ENCODE peak calls at places on chromosomes 1 and 21, in four cellular contexts. B, E, G and W are unnamed samples. For H3K27me3, the result is how much of the 10 kb centered on the place peaks cover.

GRCh38 chr1:31977361-31978131 is 36.1 kb upstream of the KHDRBS1 start:
- DNase-seq in E (no peak), B (no peak), G (no peak), W (no peak)

GRCh38 chr1:198619375-198620140 is 19.3 kb upstream of the PTPRC start:
- DNase-seq in B (no peak), E (no peak), G (no peak), W (no peak)

GRCh38 chr1:224407546-224408293 is 26.9 kb downstream of the WDR26 start:
- DNase-seq in E (no peak), B (no peak), G (peak), W (no peak)

GRCh38 chr21:44521301-44521927 is 18.6 kb downstream of the KRTAP10-1 start:
- DNase-seq in G (no peak), E (no peak), B (no peak), W (no peak)

GRCh38 chr1:223038288-223039006 is 104.6 kb downstream of the TLR5 start:
- DNase-seq in G (no peak), B (no peak), E (no peak), W (no peak)

GRCh38 chr1:197468581-197469175 is 200.6 kb downstream of the CRB1 start:
- DNase-seq in E (no peak), B (no peak), G (no peak), W (no peak)

GRCh38 chr1:65595724-65596123 is 175.3 kb downstream of the LEPR start:
- DNase-seq in E (no peak), G (no peak), B (no peak), W (no peak)

GRCh38 chr1:31843506-31843905 is 27.7 kb upstream of the SPOCD1 start:
- DNase-seq in G (peak), B (no peak), E (no peak), W (no peak)

GRCh38 chr1:17574502-17574901 is 35.0 kb downstream of the ARHGEF10L start:
- DNase-seq in G (no peak), B (no peak), E (no peak), W (no peak)

GRCh38 chr1:54331843-54332688 is 74.1 kb downstream of the SSBP3 start:
- DNase-seq in E (no peak), B (no peak), G (no peak), W (no peak)

GRCh38 chr21:26756491-26757159 is 88.6 kb downstream of the ADAMTS1 start:
- DNase-seq in G (peak), B (no peak), E (no peak), W (no peak)

GRCh38 chr1:184499626-184500025 is 112.8 kb downstream of the C1orf21 start:
- DNase-seq in G (no peak), E (no peak), B (no peak), W (no peak)

GRCh38 chr1:155175927-155176371 is 2.3 kb downstream of the TRIM46 start:
- DNase-seq in E (no peak), G (no peak), B (no peak), W (no peak)

GRCh38 chr1:15146971-15147376 is 6.6 kb upstream of the TMEM51 start:
- DNase-seq in G (no peak), E (no peak), B (no peak), W (no peak)

GRCh38 chr1:41161851-41162250 is 80.3 kb downstream of the SCMH1 start:
- DNase-seq in G (no peak), B (no peak), E (no peak), W (no peak)

GRCh38 chr1:231334952-231335351 is 2.7 kb downstream of the EXOC8 start:
- DNase-seq in G (no peak), B (no peak), E (no peak), W (no peak)

GRCh38 chr1:220815409-220815808 is 28.7 kb downstream of the MTARC1 start:
- DNase-seq in E (no peak), G (no peak), B (no peak), W (no peak)

GRCh38 chr1:40732756-40733301 is 41.3 kb downstream of the NFYC start:
- DNase-seq in E (no peak), G (no peak), B (no peak), W (no peak)

GRCh38 chr1:202192770-202193613 is 607 bp upstream of the LGR6 start:
- DNase-seq in E (peak), G (peak), B (no peak), W (no peak)

GRCh38 chr1:233025156-233025555 is 74.7 kb downstream of the NTPCR start:
- DNase-seq in E (no peak), B (no peak), G (peak), W (no peak)

GRCh38 chr1:203274603-203275381 is 30.5 kb upstream of the BTG2 start:
- DNase-seq in G (no peak), B (no peak), E (no peak), W (peak)

GRCh38 chr1:172343246-172344099 is 77.0 kb upstream of the C1orf105 start:
- DNase-seq in G (no peak), B (no peak), E (no peak), W (no peak)

GRCh38 chr1:154730986-154731489 is 123.1 kb upstream of the ADAR start:
- DNase-seq in B (no peak), G (no peak), E (no peak), W (peak)

GRCh38 chr1:209023790-209024189 is 559.7 kb upstream of the CAMK1G start:
- DNase-seq in B (no peak), E (no peak), G (no peak), W (no peak)

GRCh38 chr1:109904105-109904817 is 6.4 kb upstream of the CSF1 start:
- DNase-seq in B (no peak), E (no peak), G (no peak), W (no peak)

GRCh38 chr1:150974580-150975478 is at the start of gene CERS2:
- DNase-seq in G (peak), E (peak), B (no peak), W (peak)

GRCh38 chr1:229196404-229197224 is 74.3 kb upstream of the RAB4A start:
- DNase-seq in G (no peak), B (no peak), E (no peak), W (no peak)

GRCh38 chr1:107389410-107390075 is 248.7 kb downstream of the NTNG1 start:
- DNase-seq in G (no peak), B (peak), E (no peak), W (no peak)

GRCh38 chr1:51656374-51656773 is 39.5 kb downstream of the OSBPL9 start:
- DNase-seq in E (no peak), B (no peak), G (no peak), W (no peak)

GRCh38 chr1:178091986-178092745 is 1.7 kb upstream of the RASAL2 start:
- DNase-seq in G (peak), B (no peak), E (no peak), W (no peak)

GRCh38 chr1:27363766-27364695 is 2.7 kb downstream of the MAP3K6 start:
- DNase-seq in B (no peak), G (no peak), E (no peak), W (no peak)

GRCh38 chr1:38784452-38785284 is 74.9 kb downstream of the RRAGC start:
- DNase-seq in B (no peak), E (no peak), G (no peak), W (no peak)

GRCh38 chr1:38781872-38782617 is 77.5 kb downstream of the RRAGC start:
- DNase-seq in B (no peak), G (no peak), E (no peak), W (no peak)

GRCh38 chr1:38785285-38786039 is 74.1 kb downstream of the RRAGC start:
- DNase-seq in E (no peak), B (no peak), G (no peak), W (no peak)

GRCh38 chr1:38786040-38786436 is 73.5 kb downstream of the RRAGC start:
- DNase-seq in B (no peak), E (no peak), G (no peak), W (no peak)

GRCh38 chr1:38783659-38784229 is 75.8 kb downstream of the RRAGC start:
- DNase-seq in E (no peak), G (no peak), B (no peak), W (no peak)
- H3K4me3 ChIP-seq in E (no peak), G (no peak), B (no peak), W (no peak)

GRCh38 chr1:12594966-12595838 is 22.8 kb downstream of the DHRS3 start:
- DNase-seq in G (no peak), E (no peak), B (no peak), W (peak)

GRCh38 chr1:12595839-12596821 is 21.9 kb downstream of the DHRS3 start:
- DNase-seq in B (no peak), G (peak), E (no peak), W (peak)

GRCh38 chr1:12593621-12594066 is 24.4 kb downstream of the DHRS3 start:
- DNase-seq in B (no peak), G (no peak), E (no peak), W (peak)

GRCh38 chr1:12592496-12592895 is 25.5 kb downstream of the DHRS3 start:
- DNase-seq in B (no peak), G (no peak), E (no peak), W (no peak)

GRCh38 chr1:12594490-12594889 is 23.5 kb downstream of the DHRS3 start:
- DNase-seq in G (no peak), E (no peak), B (no peak), W (no peak)
- H3K27me3 ChIP-seq in G (under half), E (under half), B (under half), W (under half)

DNA sequence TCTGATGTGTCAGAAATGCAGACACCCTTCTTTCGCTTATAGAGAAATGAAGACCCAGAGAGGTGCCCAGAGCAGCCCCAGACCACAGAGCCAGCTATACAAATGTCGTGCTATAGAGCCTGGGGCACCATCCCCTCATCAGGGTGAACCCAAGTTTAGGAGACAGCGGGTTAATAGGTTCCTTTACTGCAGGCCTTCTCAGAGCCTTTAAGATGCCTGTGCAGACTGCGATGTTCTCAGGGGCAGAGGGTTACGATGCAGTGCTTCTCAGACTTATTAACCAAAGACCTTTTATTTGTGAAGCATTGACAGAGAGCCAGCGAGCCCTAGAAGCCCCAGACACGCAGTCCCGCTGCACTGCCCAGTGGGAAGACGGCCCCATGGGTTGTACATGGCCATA is 46.9 kb downstream of the STPG1 start:
- DNase-seq in G (no peak), E (no peak), B (no peak), W (no peak)
- H3K4me3 ChIP-seq in G (no peak), E (no peak), B (no peak), W (no peak)

DNA sequence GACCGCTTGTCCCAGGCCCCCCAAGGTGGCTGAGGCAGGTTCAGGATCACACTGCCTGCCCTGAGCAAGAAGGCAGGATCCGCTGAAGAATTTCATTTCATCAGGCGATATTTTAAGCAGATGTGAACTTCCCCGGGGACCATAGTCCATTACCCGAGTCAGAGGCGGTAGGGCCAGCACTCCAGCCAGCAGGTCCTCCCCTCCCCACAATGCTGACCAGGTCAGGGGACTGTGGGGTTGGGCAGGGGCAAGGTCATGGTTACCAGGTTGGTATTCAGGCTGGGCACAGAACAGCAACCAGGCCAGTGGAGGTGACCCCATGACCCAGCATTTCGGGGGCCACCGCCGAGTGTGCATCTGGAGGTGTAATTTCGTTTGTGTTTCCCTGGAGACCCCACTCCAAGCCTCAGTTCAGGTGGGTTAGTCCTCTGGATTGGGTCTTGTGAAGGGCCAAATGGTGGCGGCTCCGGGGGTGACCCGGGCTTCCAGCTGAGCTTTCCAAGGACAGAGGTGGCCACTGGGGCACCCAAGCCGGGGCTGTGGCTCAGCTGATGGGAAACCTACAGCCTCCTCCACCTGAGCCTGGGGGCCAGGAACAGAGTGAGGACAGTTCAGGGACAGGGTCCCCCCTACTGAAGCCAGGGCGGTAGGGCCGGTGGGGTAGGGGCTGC is 2.6 kb downstream of the PRDM16 start:
- DNase-seq in G (no peak), E (no peak), B (no peak), W (no peak)
- H3K27me3 ChIP-seq in G (half or more), E (under half), B (under half), W (under half)

GRCh38 chr1:149963358-149963757 is 26.7 kb upstream of the MTMR11 start:
- DNase-seq in G (no peak), B (no peak), E (no peak), W (peak)
- H3K4me3 ChIP-seq in G (no peak), B (no peak), E (no peak), W (no peak)

DNA sequence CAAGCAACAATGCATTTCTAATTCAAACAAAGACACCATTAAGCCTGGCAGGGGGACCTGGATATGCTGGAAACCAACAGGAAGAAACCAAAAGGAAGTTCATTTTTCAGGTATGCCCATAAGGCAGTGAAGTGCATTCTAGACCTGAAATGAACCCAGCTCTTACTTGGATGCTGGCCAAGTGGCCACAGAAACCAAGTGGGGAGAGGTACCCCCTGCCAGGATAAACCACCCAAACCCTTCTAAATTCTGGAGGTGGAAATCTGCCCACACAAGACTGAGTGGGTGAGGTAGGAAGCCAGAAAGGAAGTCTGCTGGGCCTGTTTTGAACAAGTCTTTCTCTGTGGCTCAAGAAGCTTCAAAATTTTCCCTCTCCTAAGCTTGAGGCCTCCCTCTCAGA is 2.6 kb downstream of the CD5L start:
- DNase-seq in B (no peak), G (no peak), E (no peak), W (no peak)
- H3K27me3 ChIP-seq in B (under half), G (under half), E (under half), W (under half)

DNA sequence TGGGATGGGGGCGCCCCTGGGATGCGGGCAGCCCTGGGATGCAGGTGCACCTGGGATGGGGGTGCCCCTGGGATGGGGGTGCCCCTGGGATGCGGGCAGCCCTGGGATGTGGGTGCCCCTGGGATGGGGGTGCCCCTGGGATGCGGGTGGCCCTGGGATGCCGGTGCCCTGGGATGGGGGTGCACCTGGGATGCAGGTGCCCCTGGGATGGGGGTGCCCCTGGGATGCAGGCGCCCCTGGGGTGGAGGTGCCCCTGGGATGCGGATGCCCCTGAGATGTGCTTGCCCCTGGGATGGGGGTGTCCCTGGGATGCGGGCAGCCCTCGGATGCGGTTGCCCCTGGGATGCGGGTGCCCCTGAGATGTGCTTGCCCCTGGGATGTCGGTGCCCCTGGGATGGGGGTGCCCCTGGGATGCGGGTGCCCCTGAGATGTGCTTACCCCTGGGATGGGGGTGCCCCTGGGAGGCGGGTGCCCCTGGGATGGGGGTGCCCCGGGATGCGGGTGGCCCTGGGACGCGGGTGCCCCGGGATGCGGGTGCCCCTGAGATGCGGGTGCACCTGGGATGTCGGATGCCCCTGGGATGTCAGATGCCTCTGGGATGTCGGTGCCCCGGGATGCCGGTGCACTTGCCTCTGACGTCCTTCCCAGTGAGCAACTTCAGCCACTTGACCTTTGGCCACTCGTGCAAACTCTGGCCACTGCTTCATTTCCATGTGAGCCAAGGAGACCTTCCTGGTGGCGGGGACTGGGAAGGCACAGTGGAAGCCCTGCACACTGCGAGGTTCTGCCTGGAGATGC is 37.3 kb upstream of the SLC19A1 start:
- DNase-seq in E (no peak), B (no peak), G (no peak), W (no peak)
- H3K4me3 ChIP-seq in E (no peak), B (no peak), G (peak), W (no peak)

DNA sequence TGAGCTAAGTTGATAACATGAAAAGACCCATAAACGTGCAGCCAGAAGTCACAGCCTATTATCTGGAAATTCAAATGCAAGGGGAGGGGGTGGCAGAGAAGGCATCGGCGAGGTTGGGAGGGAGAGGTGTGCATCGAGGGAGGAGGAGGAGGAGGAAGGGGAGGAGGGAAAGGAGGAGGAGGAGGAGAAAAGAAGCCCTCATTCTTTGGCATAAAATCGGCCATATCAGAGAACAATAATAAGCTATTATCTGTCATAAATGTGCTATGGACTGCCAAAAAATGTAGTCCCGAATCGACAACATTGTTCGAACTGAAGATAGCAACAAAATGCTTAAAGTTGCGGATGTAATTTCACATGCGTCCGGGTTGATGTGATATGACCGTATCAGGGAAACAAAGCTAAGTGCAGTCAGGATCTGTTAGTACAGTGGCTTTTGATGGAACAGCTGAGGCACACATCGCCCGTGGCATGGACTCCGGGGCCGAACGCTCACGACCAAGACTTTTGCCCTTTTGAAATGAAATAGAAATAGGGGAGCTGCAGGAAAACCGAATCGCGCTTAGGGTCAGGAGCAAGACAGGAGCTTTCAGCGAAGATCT is 11.7 kb upstream of the BARHL2 start:
- DNase-seq in G (no peak), B (no peak), E (no peak), W (no peak)
- H3K27me3 ChIP-seq in G (half or more), B (under half), E (half or more), W (under half)

GRCh38 chr1:185735667-185736105 is 1.5 kb downstream of the HMCN1 start:
- DNase-seq in G (no peak), B (no peak), E (no peak), W (no peak)
- H3K4me3 ChIP-seq in G (no peak), B (no peak), E (no peak), W (peak)

GRCh38 chr1:5747428-5748285 is 244.6 kb downstream of the NPHP4 start:
- DNase-seq in B (no peak), G (no peak), E (no peak), W (no peak)
- H3K27me3 ChIP-seq in B (under half), G (under half), E (under half), W (under half)